ENCODE peak calls at places on chromosomes 3 and 15, in five cellular contexts. One of them, this sample, is unnamed.

GRCh38 chr15:70376929-70377691 is 279.4 kb upstream of the TLE3 start:
- DNase-seq in KG1: no peak
- DNase-seq in SJSA1: no peak
- DNase-seq in stimulated activated CD4-positive, alpha-beta T cell treated with anti-CD3 and anti-CD28 coated beads, Interleukin-15, amount 100 ng/mL, for 1 hour: no peak
- DNase-seq in AG04449: peak; percentile 3
- DNase-seq in this sample: peak; percentile 45

GRCh38 chr3:104646196-104646595 is 720.5 kb upstream of the ALCAM start:
- DNase-seq in KG1: no peak
- DNase-seq in SJSA1: no peak
- DNase-seq in stimulated activated CD4-positive, alpha-beta T cell treated with anti-CD3 and anti-CD28 coated beads, Interleukin-15, amount 100 ng/mL, for 1 hour: no peak
- DNase-seq in AG04449: no peak
- DNase-seq in this sample: no peak

GRCh38 chr3:16511561-16512434 is 1.7 kb downstream of the RFTN1 start:
- DNase-seq in KG1: peak; percentile 80
- DNase-seq in SJSA1: peak; percentile 86
- DNase-seq in stimulated activated CD4-positive, alpha-beta T cell treated with anti-CD3 and anti-CD28 coated beads, Interleukin-15, amount 100 ng/mL, for 1 hour: peak; percentile 46
- DNase-seq in AG04449: peak; percentile 28
- DNase-seq in this sample: no peak

GRCh38 chr3:181464033-181464694 is 247.6 kb upstream of the SOX2 start:
- DNase-seq in KG1: no peak
- DNase-seq in SJSA1: no peak
- DNase-seq in stimulated activated CD4-positive, alpha-beta T cell treated with anti-CD3 and anti-CD28 coated beads, Interleukin-15, amount 100 ng/mL, for 1 hour: no peak
- DNase-seq in AG04449: no peak
- DNase-seq in this sample: no peak

GRCh38 chr3:116166121-116166520 is 279.2 kb downstream of the LSAMP start:
- DNase-seq in KG1: no peak
- DNase-seq in SJSA1: no peak
- DNase-seq in stimulated activated CD4-positive, alpha-beta T cell treated with anti-CD3 and anti-CD28 coated beads, Interleukin-15, amount 100 ng/mL, for 1 hour: no peak
- DNase-seq in AG04449: no peak
- DNase-seq in this sample: no peak

GRCh38 chr15:95300958-95301357 is 1029.5 kb upstream of the NR2F2 start:
- DNase-seq in KG1: no peak
- DNase-seq in SJSA1: peak; percentile 82
- DNase-seq in stimulated activated CD4-positive, alpha-beta T cell treated with anti-CD3 and anti-CD28 coated beads, Interleukin-15, amount 100 ng/mL, for 1 hour: no peak
- DNase-seq in AG04449: no peak
- DNase-seq in this sample: no peak

GRCh38 chr15:56244237-56244810 is 645 bp upstream of the RFX7 start:
- DNase-seq in KG1: peak; percentile 31
- DNase-seq in SJSA1: peak; percentile 66
- DNase-seq in stimulated activated CD4-positive, alpha-beta T cell treated with anti-CD3 and anti-CD28 coated beads, Interleukin-15, amount 100 ng/mL, for 1 hour: no peak
- DNase-seq in AG04449: peak; percentile 23
- DNase-seq in this sample: peak; percentile 74

GRCh38 chr15:87863152-87863551 is 393.4 kb downstream of the NTRK3 start:
- DNase-seq in KG1: no peak
- DNase-seq in SJSA1: no peak
- DNase-seq in stimulated activated CD4-positive, alpha-beta T cell treated with anti-CD3 and anti-CD28 coated beads, Interleukin-15, amount 100 ng/mL, for 1 hour: no peak
- DNase-seq in AG04449: no peak
- DNase-seq in this sample: no peak

GRCh38 chr3:57559526-57559925 is 3.5 kb downstream of the PDE12 start:
- DNase-seq in KG1: no peak
- DNase-seq in SJSA1: no peak
- DNase-seq in stimulated activated CD4-positive, alpha-beta T cell treated with anti-CD3 and anti-CD28 coated beads, Interleukin-15, amount 100 ng/mL, for 1 hour: no peak
- DNase-seq in AG04449: no peak
- DNase-seq in this sample: no peak

This sample was measured in occipital lobe.